ENCODE peak calls at places on chromosomes 4 and X, in seven cellular contexts. One of them, this sample, is unnamed.

GRCh38 chr4:85445058-85445639 is 29.8 kb upstream of the ARHGAP24 start:
- DNase-seq in astrocyte: peak
- DNase-seq in HCT116: no peak
- DNase-seq in MM.1S: no peak
- DNase-seq in HepG2: no peak
- DNase-seq in GM23248: no peak
- DNase-seq in neural progenitor cell: no peak
- DNase-seq in this sample: no peak

GRCh38 chr4:145154573-145154972 is 25.8 kb downstream of the OTUD4 start:
- DNase-seq in HCT116: no peak
- DNase-seq in HepG2: peak
- DNase-seq in MM.1S: peak
- DNase-seq in neural progenitor cell: peak
- DNase-seq in astrocyte: peak
- DNase-seq in GM23248: peak
- DNase-seq in this sample: peak

GRCh38 chr4:128068927-128069326 is 7.8 kb downstream of the LARP1B start:
- DNase-seq in HCT116: peak
- DNase-seq in MM.1S: no peak
- DNase-seq in astrocyte: no peak
- DNase-seq in GM23248: peak
- DNase-seq in HepG2: peak
- DNase-seq in neural progenitor cell: peak
- DNase-seq in this sample: no peak

GRCh38 chr4:23614284-23614892 is 275.5 kb downstream of the PPARGC1A start:
- DNase-seq in neural progenitor cell: peak
- DNase-seq in GM23248: peak
- DNase-seq in HepG2: peak
- DNase-seq in HCT116: no peak
- DNase-seq in astrocyte: peak
- DNase-seq in MM.1S: peak
- DNase-seq in this sample: peak

GRCh38 chr4:30720021-30720655 is at the start of gene PCDH7:
- DNase-seq in GM23248: peak
- DNase-seq in HCT116: no peak
- DNase-seq in neural progenitor cell: no peak
- DNase-seq in MM.1S: no peak
- DNase-seq in astrocyte: peak
- DNase-seq in HepG2: no peak
- DNase-seq in this sample: peak

GRCh38 chr4:22462693-22463092 is 53.2 kb downstream of the ADGRA3 start:
- DNase-seq in HepG2: no peak
- DNase-seq in GM23248: no peak
- DNase-seq in MM.1S: no peak
- DNase-seq in HCT116: no peak
- DNase-seq in neural progenitor cell: peak
- DNase-seq in astrocyte: no peak
- DNase-seq in this sample: no peak

GRCh38 chrX:2423293-2423692 is 77.5 kb downstream of the DHRSX start:
- DNase-seq in HepG2: no peak
- DNase-seq in neural progenitor cell: no peak
- DNase-seq in MM.1S: no peak
- DNase-seq in HCT116: no peak
- DNase-seq in GM23248: peak
- DNase-seq in astrocyte: peak
- DNase-seq in this sample: no peak

GRCh38 chrX:103187953-103188475 is 26.9 kb upstream of the BEX4 start:
- DNase-seq in HCT116: peak
- DNase-seq in astrocyte: peak
- DNase-seq in neural progenitor cell: no peak
- DNase-seq in GM23248: peak
- DNase-seq in HepG2: no peak
- DNase-seq in MM.1S: no peak
- DNase-seq in this sample: no peak

GRCh38 chr4:140637836-140638235 is 69.1 kb upstream of the UCP1 start:
- DNase-seq in GM23248: peak
- DNase-seq in astrocyte: no peak
- DNase-seq in HCT116: peak
- DNase-seq in neural progenitor cell: peak
- DNase-seq in MM.1S: peak
- DNase-seq in HepG2: peak
- DNase-seq in this sample: no peak

GRCh38 chr4:113614414-113614813 is 147.1 kb downstream of the CAMK2D start:
- DNase-seq in HepG2: no peak
- DNase-seq in MM.1S: no peak
- DNase-seq in GM23248: no peak
- DNase-seq in HCT116: no peak
- DNase-seq in neural progenitor cell: no peak
- DNase-seq in astrocyte: no peak
- DNase-seq in this sample: no peak
- TF ChIP-seq EZH2 in HepG2: no peak
- TF ChIP-seq EZH2 in MM.1S: no peak
- TF ChIP-seq EZH2 in GM23248: no peak
- TF ChIP-seq EZH2 in HCT116: no peak
- TF ChIP-seq EZH2 in neural progenitor cell: no peak
- TF ChIP-seq EZH2 in astrocyte: no peak
- TF ChIP-seq EZH2 in this sample: no peak

GRCh38 chr4:82284475-82284857 is 89.3 kb downstream of the HNRNPD start:
- DNase-seq in HCT116: no peak
- DNase-seq in neural progenitor cell: no peak
- DNase-seq in astrocyte: peak
- DNase-seq in MM.1S: no peak
- DNase-seq in GM23248: no peak
- DNase-seq in HepG2: no peak
- DNase-seq in this sample: peak

GRCh38 chr4:82287720-82288119 is 86.1 kb downstream of the HNRNPD start:
- DNase-seq in MM.1S: no peak
- DNase-seq in HCT116: no peak
- DNase-seq in neural progenitor cell: no peak
- DNase-seq in HepG2: no peak
- DNase-seq in GM23248: no peak
- DNase-seq in astrocyte: no peak
- DNase-seq in this sample: peak

GRCh38 chr4:82282875-82283274 is 90.9 kb downstream of the HNRNPD start:
- DNase-seq in neural progenitor cell: no peak
- DNase-seq in GM23248: no peak
- DNase-seq in MM.1S: no peak
- DNase-seq in HCT116: no peak
- DNase-seq in astrocyte: no peak
- DNase-seq in HepG2: peak
- DNase-seq in this sample: peak

DNA sequence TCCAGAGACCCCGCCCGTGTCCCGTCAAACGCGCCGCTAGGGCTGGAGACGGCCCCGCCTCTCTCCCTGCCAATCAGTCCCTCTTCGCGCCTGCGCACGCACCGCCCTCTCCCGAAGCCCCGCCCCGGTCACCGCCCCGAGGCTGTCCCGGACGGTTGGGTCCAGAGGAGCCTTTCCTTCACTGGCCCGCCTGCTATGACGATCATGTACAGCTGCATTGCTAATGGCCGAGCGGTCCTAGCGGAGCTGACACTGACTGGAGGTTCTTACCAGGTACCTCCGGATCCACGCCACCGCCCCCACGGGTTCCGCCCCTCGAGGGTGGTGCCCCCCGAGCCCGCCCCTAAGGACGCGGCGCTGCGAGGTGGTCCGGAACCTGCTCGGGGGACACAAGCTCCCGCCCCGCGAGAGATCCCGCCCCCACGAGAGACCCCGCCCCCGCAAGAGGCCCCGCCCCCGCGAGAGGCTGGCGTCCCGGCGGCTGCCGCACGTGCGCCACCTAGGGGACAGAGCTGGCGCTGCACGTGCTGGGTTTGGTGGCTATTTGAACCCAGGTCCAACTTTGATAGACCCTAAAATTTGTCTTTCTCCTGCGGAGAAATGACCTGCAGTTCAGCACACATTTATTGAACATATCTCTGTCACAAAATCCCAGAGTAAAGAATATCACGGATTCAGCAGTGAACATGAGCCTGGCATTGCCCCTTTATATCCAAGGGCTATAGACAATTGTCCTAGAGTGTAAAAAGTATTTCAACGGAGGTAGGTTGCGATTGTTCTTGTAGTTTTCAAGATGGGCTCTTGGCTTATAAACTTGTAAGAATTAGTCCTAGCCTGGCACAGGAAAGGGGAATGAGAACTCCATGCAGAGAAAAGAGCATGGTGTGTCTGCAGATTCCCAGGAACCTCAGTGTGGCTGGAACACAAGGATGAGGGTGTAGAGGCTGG is 88.7 kb downstream of the HNRNPD start:
- DNase-seq in HCT116: peak
- DNase-seq in MM.1S: peak
- DNase-seq in HepG2: peak
- DNase-seq in astrocyte: peak
- DNase-seq in neural progenitor cell: peak
- DNase-seq in GM23248: peak
- DNase-seq in this sample: peak
- H2AFZ ChIP-seq in HCT116: peak
- H2AFZ ChIP-seq in MM.1S: peak
- H2AFZ ChIP-seq in HepG2: peak
- H2AFZ ChIP-seq in astrocyte: peak
- H2AFZ ChIP-seq in neural progenitor cell: peak
- H2AFZ ChIP-seq in GM23248: peak
- H2AFZ ChIP-seq in this sample: peak

DNA sequence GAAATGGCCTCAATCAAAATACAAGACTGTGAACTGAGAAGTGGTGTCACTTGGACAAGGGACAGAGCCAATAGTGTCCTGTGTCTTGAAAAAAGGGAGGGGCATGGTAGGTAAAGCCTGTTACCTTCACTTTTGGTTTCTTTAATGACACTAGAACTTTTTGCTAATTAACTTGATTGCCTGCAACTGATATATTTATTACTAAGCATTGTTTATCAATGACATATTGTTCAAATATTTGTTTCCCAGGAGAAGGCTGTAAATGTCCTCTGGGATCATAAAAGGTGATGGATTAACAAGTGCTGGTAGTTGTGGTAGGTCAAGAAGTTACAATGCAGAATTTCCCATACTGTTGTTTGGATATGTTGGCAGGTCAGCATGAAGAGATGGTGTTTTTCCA is 93.8 kb upstream of the SCML1 start:
- DNase-seq in neural progenitor cell: no peak
- DNase-seq in astrocyte: no peak
- DNase-seq in GM23248: no peak
- DNase-seq in HCT116: no peak
- DNase-seq in MM.1S: peak
- DNase-seq in HepG2: no peak
- DNase-seq in this sample: no peak
- TF ChIP-seq EZH2 in neural progenitor cell: no peak
- TF ChIP-seq EZH2 in astrocyte: no peak
- TF ChIP-seq EZH2 in GM23248: no peak
- TF ChIP-seq EZH2 in HCT116: no peak
- TF ChIP-seq EZH2 in MM.1S: no peak
- TF ChIP-seq EZH2 in HepG2: no peak
- TF ChIP-seq EZH2 in this sample: no peak

DNA sequence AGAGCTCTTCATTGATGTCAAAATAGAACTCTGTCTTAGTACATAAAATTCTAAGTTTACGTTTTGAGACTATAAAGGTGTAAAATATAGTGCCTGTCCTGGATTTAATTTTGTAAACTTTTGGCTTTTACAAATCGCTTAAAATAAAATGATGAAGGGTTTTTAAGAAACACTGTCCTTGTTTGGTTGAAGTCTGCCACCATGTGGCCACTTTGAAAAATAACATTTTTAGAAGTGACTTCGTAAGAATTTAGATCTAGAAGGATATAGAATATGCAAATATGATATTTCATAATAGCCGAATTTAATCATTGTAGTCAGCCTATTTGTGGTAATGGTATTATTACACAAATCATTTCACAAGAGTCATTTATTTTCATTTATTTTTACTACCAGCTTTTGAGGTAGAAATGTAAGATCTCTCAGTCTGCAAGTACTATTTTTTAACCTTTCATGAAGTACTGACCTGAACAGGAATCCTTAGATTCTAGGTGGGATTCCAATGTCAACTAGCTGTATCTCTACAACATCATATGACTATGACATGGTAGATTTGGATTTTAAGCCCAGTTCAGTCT is 31.0 kb upstream of the FAT4 start:
- DNase-seq in MM.1S: peak
- DNase-seq in neural progenitor cell: peak
- DNase-seq in astrocyte: peak
- DNase-seq in HCT116: peak
- DNase-seq in GM23248: peak
- DNase-seq in HepG2: peak
- DNase-seq in this sample: peak
- H2AFZ ChIP-seq in MM.1S: no peak
- H2AFZ ChIP-seq in neural progenitor cell: peak
- H2AFZ ChIP-seq in astrocyte: no peak
- H2AFZ ChIP-seq in HCT116: peak
- H2AFZ ChIP-seq in GM23248: peak
- H2AFZ ChIP-seq in HepG2: no peak
- H2AFZ ChIP-seq in this sample: no peak

GRCh38 chr4:110626532-110627153 is 3.8 kb upstream of the PITX2 start:
- DNase-seq in astrocyte: no peak
- DNase-seq in MM.1S: no peak
- DNase-seq in neural progenitor cell: no peak
- DNase-seq in HepG2: no peak
- DNase-seq in GM23248: no peak
- DNase-seq in HCT116: no peak
- DNase-seq in this sample: no peak
- TF ChIP-seq EZH2 in astrocyte: no peak
- TF ChIP-seq EZH2 in MM.1S: no peak
- TF ChIP-seq EZH2 in neural progenitor cell: no peak
- TF ChIP-seq EZH2 in HepG2: no peak
- TF ChIP-seq EZH2 in GM23248: no peak
- TF ChIP-seq EZH2 in HCT116: no peak
- TF ChIP-seq EZH2 in this sample: no peak

This sample was measured in hepatocyte.